ENCODE peak calls at places on chromosomes 13 and 19, in seven cellular contexts. W, D, K, V, R, M and L are unnamed samples.
A peak's percentile ranks its signal among the peaks of the same experiment; 100 is the strongest.

GRCh38 chr13:87355451-87355850 is 315.7 kb upstream of the SLITRK5 start:
- DNase-seq in W (no peak), D (no peak), K (no peak), V (no peak), R (no peak), M (no peak), L (no peak)

GRCh38 chr13:107866007-107866665 is 349.2 kb downstream of the LIG4 start:
- DNase-seq in W (no peak), D (no peak), K (no peak), V (no peak), R (no peak), M (peak; percentile 60), L (no peak)

GRCh38 chr19:383922-384800 is 24.8 kb downstream of the C2CD4C start:
- DNase-seq in W (no peak), D (no peak), K (peak; percentile 77), V (no peak), R (no peak), M (peak; percentile 65), L (peak; percentile 19)

GRCh38 chr19:49497047-49497789 is 984 bp downstream of the RPS11 start:
- DNase-seq in W (no peak), D (peak; percentile 56), K (peak; percentile 92), V (peak; percentile 43), R (no peak), M (no peak), L (no peak)

GRCh38 chr13:60583196-60583908 is 186.3 kb downstream of the TDRD3 start:
- DNase-seq in W (no peak), D (no peak), K (no peak), V (peak; percentile 9), R (peak; percentile 22), M (no peak), L (no peak)

GRCh38 chr19:4635763-4636135 is 3.6 kb upstream of the TNFAIP8L1 start:
- DNase-seq in W (no peak), D (no peak), K (no peak), V (no peak), R (no peak), M (peak; percentile 34), L (no peak)

GRCh38 chr19:7505682-7506384 is 10.1 kb upstream of the ZNF358 start:
- DNase-seq in W (no peak), D (peak; percentile 81), K (no peak), V (no peak), R (no peak), M (peak; percentile 62), L (no peak)

GRCh38 chr13:102873653-102874052 is 27.8 kb downstream of the ERCC5 start:
- DNase-seq in W (no peak), D (peak; percentile 41), K (no peak), V (no peak), R (no peak), M (no peak), L (no peak)

GRCh38 chr19:29285187-29285687 is 72.3 kb upstream of the UQCRFS1 start:
- DNase-seq in W (no peak), D (no peak), K (no peak), V (no peak), R (no peak), M (no peak), L (no peak)

GRCh38 chr13:91534996-91535395 is 136.6 kb downstream of the GPC5 start:
- DNase-seq in W (no peak), D (no peak), K (no peak), V (no peak), R (no peak), M (no peak), L (no peak)

GRCh38 chr13:95300625-95301134 is 571 bp downstream of the ABCC4 start:
- DNase-seq in W (no peak), D (peak; percentile 58), K (peak; percentile 87), V (peak; percentile 54), R (peak; percentile 36), M (peak; percentile 63), L (no peak)

GRCh38 chr19:51359294-51359693 is 6.9 kb downstream of the ETFB start:
- DNase-seq in W (no peak), D (peak; percentile 66), K (no peak), V (peak; percentile 85), R (no peak), M (no peak), L (no peak)

GRCh38 chr13:61146158-61146557 is 269.5 kb downstream of the PCDH20 start:
- DNase-seq in W (no peak), D (no peak), K (no peak), V (no peak), R (no peak), M (no peak), L (no peak)

GRCh38 chr19:52351512-52351911 is 15.5 kb downstream of the ZNF610 start:
- DNase-seq in W (no peak), D (no peak), K (no peak), V (no peak), R (no peak), M (no peak), L (no peak)

GRCh38 chr13:111876506-111876905 is 190.4 kb upstream of the SOX1 start:
- DNase-seq in W (no peak), D (no peak), K (peak; percentile 13), V (no peak), R (no peak), M (no peak), L (no peak)

GRCh38 chr13:113657851-113658741 is at the start of gene ATP4B:
- DNase-seq in W (no peak), D (no peak), K (peak; percentile 76), V (no peak), R (peak; percentile 6), M (no peak), L (no peak)

GRCh38 chr13:93672996-93673395 is 446.4 kb downstream of the GPC6 start:
- DNase-seq in W (no peak), D (no peak), K (no peak), V (no peak), R (no peak), M (no peak), L (no peak)

GRCh38 chr13:19910336-19911072 is 47.1 kb upstream of the ZMYM5 start:
- DNase-seq in W (peak; percentile 72), D (peak; percentile 77), K (no peak), V (peak; percentile 46), R (no peak), M (no peak), L (no peak)

GRCh38 chr13:99985243-99985874 is 3.8 kb downstream of the ZIC2 start:
- DNase-seq in W (no peak), D (no peak), K (peak; percentile 66), V (no peak), R (no peak), M (peak; percentile 71), L (no peak)

GRCh38 chr13:110398564-110399507 is 91.8 kb downstream of the COL4A2 start:
- DNase-seq in W (no peak), D (no peak), K (no peak), V (peak; percentile 74), R (peak; percentile 6), M (no peak), L (no peak)

GRCh38 chr19:33796164-33797100 is at the start of gene KCTD15:
- DNase-seq in W (no peak), D (no peak), K (no peak), V (no peak), R (peak; percentile 33), M (peak; percentile 74), L (no peak)

GRCh38 chr13:91804724-91805123 is 406.3 kb downstream of the GPC5 start:
- DNase-seq in W (no peak), D (no peak), K (no peak), V (no peak), R (no peak), M (no peak), L (no peak)

GRCh38 chr13:75704942-75705320 is 68.8 kb downstream of the LMO7 start:
- DNase-seq in W (no peak), D (peak; percentile 72), K (peak; percentile 88), V (no peak), R (no peak), M (no peak), L (no peak)

GRCh38 chr13:33845572-33846305 is 27.8 kb downstream of the RFC3 start:
- DNase-seq in W (no peak), D (no peak), K (no peak), V (no peak), R (no peak), M (no peak), L (no peak)

GRCh38 chr13:26328326-26328725 is 74.4 kb downstream of the CDK8 start:
- DNase-seq in W (no peak), D (no peak), K (no peak), V (no peak), R (no peak), M (no peak), L (no peak)

GRCh38 chr13:20114066-20114465 is 46.8 kb downstream of the GJA3 start:
- DNase-seq in W (no peak), D (no peak), K (no peak), V (no peak), R (no peak), M (no peak), L (no peak)

GRCh38 chr19:16912780-16913179 is 24.0 kb downstream of the F2RL3 start:
- DNase-seq in W (no peak), D (no peak), K (no peak), V (no peak), R (no peak), M (no peak), L (no peak)
- TF ChIP-seq CTCF in W (no peak), D (no peak), K (no peak), V (no peak), R (no peak), M (no peak), L (no peak)

DNA sequence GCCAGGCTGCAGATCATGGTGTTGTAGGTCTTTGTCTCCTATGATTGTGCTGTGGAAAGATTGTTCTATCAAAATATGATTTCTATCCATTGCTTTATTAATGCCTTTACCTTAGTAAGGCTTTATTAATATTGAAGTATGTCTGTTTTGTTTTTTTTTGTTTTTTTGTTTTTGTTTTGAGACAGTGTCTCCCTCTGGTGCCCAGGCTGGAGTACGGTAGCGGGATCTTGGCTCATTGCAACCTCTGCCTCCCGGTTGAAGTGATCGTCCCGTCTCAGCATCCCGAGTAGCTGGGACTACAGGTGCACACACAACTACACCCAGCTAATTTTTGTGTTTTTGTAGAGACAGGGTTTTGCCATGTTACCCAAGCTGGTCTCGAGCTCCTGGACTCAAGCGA is 7.7 kb downstream of the IRGC start:
- DNase-seq in W (no peak), D (no peak), K (no peak), V (no peak), R (no peak), M (no peak), L (no peak)
- TF ChIP-seq CTCF in W (no peak), D (no peak), K (no peak), V (peak; percentile 70), R (no peak), M (no peak), L (no peak)

GRCh38 chr13:67078062-67078461 is 152.1 kb downstream of the PCDH9 start:
- DNase-seq in W (no peak), D (no peak), K (no peak), V (no peak), R (no peak), M (no peak), L (no peak)
- TF ChIP-seq CTCF in W (no peak), D (no peak), K (no peak), V (no peak), R (no peak), M (no peak), L (no peak)

GRCh38 chr13:23810842-23811241 is 78.4 kb downstream of the MIPEP start:
- DNase-seq in W (no peak), D (no peak), K (no peak), V (no peak), R (no peak), M (no peak), L (no peak)
- TF ChIP-seq CTCF in W (peak; percentile 12), D (no peak), K (no peak), V (peak; percentile 8), R (no peak), M (no peak), L (no peak)

GRCh38 chr13:21603531-21604448 is at the start of gene MICU2:
- DNase-seq in W (peak; percentile 76), D (peak; percentile 93), K (peak; percentile 98), V (peak; percentile 92), R (peak; percentile 91), M (peak; percentile 90), L (peak; percentile 62)
- TF ChIP-seq CTCF in W (no peak), D (no peak), K (no peak), V (peak; percentile 61), R (peak; percentile 48), M (no peak), L (no peak)